ENCODE peak calls at places on chromosome 16, in nine cellular contexts. One of them, this sample, is unnamed.

GRCh38 chr16:70638814-70639792 is 7.3 kb upstream of the IL34 start:
- DNase-seq in right cardiac atrium: peak
- DNase-seq in NCI-H1417: no peak
- DNase-seq in tibial nerve: no peak
- DNase-seq in stimulated activated CD8-positive, alpha-beta memory T cell treated with anti-CD3 and anti-CD28 coated beads, Interleukin-12 subunit alpha, Interleukin-12 subunit beta, amount 100 ng/mL, for 4 hours: no peak
- DNase-seq in erythroblast: no peak
- DNase-seq in mesothelial cell of epicardium: no peak
- DNase-seq in right atrium auricular region: no peak
- DNase-seq in spleen: no peak
- DNase-seq in this sample: no peak

GRCh38 chr16:85649978-85650863 is 37.1 kb downstream of the GSE1 start:
- DNase-seq in right cardiac atrium: peak
- DNase-seq in NCI-H1417: peak
- DNase-seq in tibial nerve: no peak
- DNase-seq in stimulated activated CD8-positive, alpha-beta memory T cell treated with anti-CD3 and anti-CD28 coated beads, Interleukin-12 subunit alpha, Interleukin-12 subunit beta, amount 100 ng/mL, for 4 hours: no peak
- DNase-seq in erythroblast: no peak
- DNase-seq in mesothelial cell of epicardium: no peak
- DNase-seq in right atrium auricular region: no peak
- DNase-seq in spleen: no peak
- DNase-seq in this sample: peak

GRCh38 chr16:72434159-72434558 is 262.2 kb upstream of the PMFBP1 start:
- DNase-seq in right cardiac atrium: no peak
- DNase-seq in NCI-H1417: no peak
- DNase-seq in tibial nerve: no peak
- DNase-seq in stimulated activated CD8-positive, alpha-beta memory T cell treated with anti-CD3 and anti-CD28 coated beads, Interleukin-12 subunit alpha, Interleukin-12 subunit beta, amount 100 ng/mL, for 4 hours: no peak
- DNase-seq in erythroblast: peak
- DNase-seq in mesothelial cell of epicardium: no peak
- DNase-seq in right atrium auricular region: no peak
- DNase-seq in spleen: no peak
- DNase-seq in this sample: no peak

GRCh38 chr16:31108035-31108793 is at the start of gene BCKDK:
- DNase-seq in right cardiac atrium: peak
- DNase-seq in NCI-H1417: peak
- DNase-seq in tibial nerve: peak
- DNase-seq in stimulated activated CD8-positive, alpha-beta memory T cell treated with anti-CD3 and anti-CD28 coated beads, Interleukin-12 subunit alpha, Interleukin-12 subunit beta, amount 100 ng/mL, for 4 hours: peak
- DNase-seq in erythroblast: peak
- DNase-seq in mesothelial cell of epicardium: peak
- DNase-seq in right atrium auricular region: no peak
- DNase-seq in spleen: peak
- DNase-seq in this sample: peak

GRCh38 chr16:31267332-31268032 is 7.7 kb downstream of the ITGAM start:
- DNase-seq in right cardiac atrium: no peak
- DNase-seq in NCI-H1417: no peak
- DNase-seq in tibial nerve: no peak
- DNase-seq in stimulated activated CD8-positive, alpha-beta memory T cell treated with anti-CD3 and anti-CD28 coated beads, Interleukin-12 subunit alpha, Interleukin-12 subunit beta, amount 100 ng/mL, for 4 hours: no peak
- DNase-seq in erythroblast: no peak
- DNase-seq in mesothelial cell of epicardium: no peak
- DNase-seq in right atrium auricular region: peak
- DNase-seq in spleen: no peak
- DNase-seq in this sample: no peak

GRCh38 chr16:56332464-56333079 is 92.8 kb downstream of the AMFR start:
- DNase-seq in right cardiac atrium: peak
- DNase-seq in NCI-H1417: no peak
- DNase-seq in tibial nerve: peak
- DNase-seq in stimulated activated CD8-positive, alpha-beta memory T cell treated with anti-CD3 and anti-CD28 coated beads, Interleukin-12 subunit alpha, Interleukin-12 subunit beta, amount 100 ng/mL, for 4 hours: no peak
- DNase-seq in erythroblast: peak
- DNase-seq in mesothelial cell of epicardium: no peak
- DNase-seq in right atrium auricular region: no peak
- DNase-seq in spleen: no peak
- DNase-seq in this sample: peak

GRCh38 chr16:57689772-57690558 is 4.6 kb upstream of the DRC7 start:
- DNase-seq in right cardiac atrium: no peak
- DNase-seq in NCI-H1417: no peak
- DNase-seq in tibial nerve: no peak
- DNase-seq in stimulated activated CD8-positive, alpha-beta memory T cell treated with anti-CD3 and anti-CD28 coated beads, Interleukin-12 subunit alpha, Interleukin-12 subunit beta, amount 100 ng/mL, for 4 hours: peak
- DNase-seq in erythroblast: peak
- DNase-seq in mesothelial cell of epicardium: no peak
- DNase-seq in right atrium auricular region: no peak
- DNase-seq in spleen: peak
- DNase-seq in this sample: no peak

GRCh38 chr16:10552998-10553491 is 27.4 kb downstream of the EMP2 start:
- DNase-seq in right cardiac atrium: peak
- DNase-seq in NCI-H1417: no peak
- DNase-seq in tibial nerve: peak
- DNase-seq in stimulated activated CD8-positive, alpha-beta memory T cell treated with anti-CD3 and anti-CD28 coated beads, Interleukin-12 subunit alpha, Interleukin-12 subunit beta, amount 100 ng/mL, for 4 hours: peak
- DNase-seq in erythroblast: no peak
- DNase-seq in mesothelial cell of epicardium: no peak
- DNase-seq in right atrium auricular region: peak
- DNase-seq in spleen: peak
- DNase-seq in this sample: no peak

GRCh38 chr16:63617990-63618763 is 1503.7 kb downstream of the CDH11 start:
- DNase-seq in right cardiac atrium: peak
- DNase-seq in NCI-H1417: no peak
- DNase-seq in tibial nerve: no peak
- DNase-seq in stimulated activated CD8-positive, alpha-beta memory T cell treated with anti-CD3 and anti-CD28 coated beads, Interleukin-12 subunit alpha, Interleukin-12 subunit beta, amount 100 ng/mL, for 4 hours: no peak
- DNase-seq in erythroblast: no peak
- DNase-seq in mesothelial cell of epicardium: no peak
- DNase-seq in right atrium auricular region: no peak
- DNase-seq in spleen: no peak
- DNase-seq in this sample: no peak

GRCh38 chr16:28549301-28549899 is 4.3 kb upstream of the SGF29 start:
- DNase-seq in right cardiac atrium: no peak
- DNase-seq in NCI-H1417: no peak
- DNase-seq in tibial nerve: no peak
- DNase-seq in stimulated activated CD8-positive, alpha-beta memory T cell treated with anti-CD3 and anti-CD28 coated beads, Interleukin-12 subunit alpha, Interleukin-12 subunit beta, amount 100 ng/mL, for 4 hours: no peak
- DNase-seq in erythroblast: no peak
- DNase-seq in mesothelial cell of epicardium: no peak
- DNase-seq in right atrium auricular region: no peak
- DNase-seq in spleen: no peak
- DNase-seq in this sample: no peak

GRCh38 chr16:13083687-13084086 is 182.3 kb downstream of the SHISA9 start:
- DNase-seq in right cardiac atrium: no peak
- DNase-seq in NCI-H1417: no peak
- DNase-seq in tibial nerve: no peak
- DNase-seq in stimulated activated CD8-positive, alpha-beta memory T cell treated with anti-CD3 and anti-CD28 coated beads, Interleukin-12 subunit alpha, Interleukin-12 subunit beta, amount 100 ng/mL, for 4 hours: no peak
- DNase-seq in erythroblast: no peak
- DNase-seq in mesothelial cell of epicardium: no peak
- DNase-seq in right atrium auricular region: no peak
- DNase-seq in spleen: no peak
- DNase-seq in this sample: no peak

GRCh38 chr16:8986111-8986510 is 22.4 kb upstream of the USP7 start:
- DNase-seq in right cardiac atrium: no peak
- DNase-seq in NCI-H1417: no peak
- DNase-seq in tibial nerve: no peak
- DNase-seq in stimulated activated CD8-positive, alpha-beta memory T cell treated with anti-CD3 and anti-CD28 coated beads, Interleukin-12 subunit alpha, Interleukin-12 subunit beta, amount 100 ng/mL, for 4 hours: no peak
- DNase-seq in erythroblast: no peak
- DNase-seq in mesothelial cell of epicardium: no peak
- DNase-seq in right atrium auricular region: no peak
- DNase-seq in spleen: no peak
- DNase-seq in this sample: no peak

GRCh38 chr16:23836078-23836403 is 258 bp downstream of the PRKCB start:
- DNase-seq in right cardiac atrium: no peak
- DNase-seq in NCI-H1417: no peak
- DNase-seq in tibial nerve: no peak
- DNase-seq in stimulated activated CD8-positive, alpha-beta memory T cell treated with anti-CD3 and anti-CD28 coated beads, Interleukin-12 subunit alpha, Interleukin-12 subunit beta, amount 100 ng/mL, for 4 hours: no peak
- DNase-seq in erythroblast: no peak
- DNase-seq in mesothelial cell of epicardium: no peak
- DNase-seq in right atrium auricular region: no peak
- DNase-seq in spleen: no peak
- DNase-seq in this sample: no peak

GRCh38 chr16:5551909-5552308 is 454.3 kb upstream of the EEF2KMT start:
- DNase-seq in right cardiac atrium: no peak
- DNase-seq in NCI-H1417: no peak
- DNase-seq in tibial nerve: no peak
- DNase-seq in stimulated activated CD8-positive, alpha-beta memory T cell treated with anti-CD3 and anti-CD28 coated beads, Interleukin-12 subunit alpha, Interleukin-12 subunit beta, amount 100 ng/mL, for 4 hours: no peak
- DNase-seq in erythroblast: no peak
- DNase-seq in mesothelial cell of epicardium: no peak
- DNase-seq in right atrium auricular region: no peak
- DNase-seq in spleen: no peak
- DNase-seq in this sample: no peak

GRCh38 chr16:57476546-57477410 is 9.5 kb downstream of the DOK4 start:
- DNase-seq in right cardiac atrium: no peak
- DNase-seq in NCI-H1417: no peak
- DNase-seq in tibial nerve: no peak
- DNase-seq in stimulated activated CD8-positive, alpha-beta memory T cell treated with anti-CD3 and anti-CD28 coated beads, Interleukin-12 subunit alpha, Interleukin-12 subunit beta, amount 100 ng/mL, for 4 hours: no peak
- DNase-seq in erythroblast: no peak
- DNase-seq in mesothelial cell of epicardium: no peak
- DNase-seq in right atrium auricular region: no peak
- DNase-seq in spleen: peak
- DNase-seq in this sample: no peak

GRCh38 chr16:13325396-13325795 is 424.0 kb downstream of the SHISA9 start:
- DNase-seq in right cardiac atrium: no peak
- DNase-seq in NCI-H1417: no peak
- DNase-seq in tibial nerve: no peak
- DNase-seq in stimulated activated CD8-positive, alpha-beta memory T cell treated with anti-CD3 and anti-CD28 coated beads, Interleukin-12 subunit alpha, Interleukin-12 subunit beta, amount 100 ng/mL, for 4 hours: no peak
- DNase-seq in erythroblast: no peak
- DNase-seq in mesothelial cell of epicardium: no peak
- DNase-seq in right atrium auricular region: no peak
- DNase-seq in spleen: no peak
- DNase-seq in this sample: no peak

GRCh38 chr16:23515881-23516280 is 5.6 kb upstream of the GGA2 start:
- DNase-seq in right cardiac atrium: no peak
- DNase-seq in NCI-H1417: no peak
- DNase-seq in tibial nerve: no peak
- DNase-seq in stimulated activated CD8-positive, alpha-beta memory T cell treated with anti-CD3 and anti-CD28 coated beads, Interleukin-12 subunit alpha, Interleukin-12 subunit beta, amount 100 ng/mL, for 4 hours: no peak
- DNase-seq in erythroblast: no peak
- DNase-seq in mesothelial cell of epicardium: no peak
- DNase-seq in right atrium auricular region: no peak
- DNase-seq in spleen: no peak
- DNase-seq in this sample: peak

GRCh38 chr16:15526097-15526496 is 91.7 kb downstream of the BMERB1 start:
- DNase-seq in right cardiac atrium: no peak
- DNase-seq in NCI-H1417: no peak
- DNase-seq in tibial nerve: no peak
- DNase-seq in stimulated activated CD8-positive, alpha-beta memory T cell treated with anti-CD3 and anti-CD28 coated beads, Interleukin-12 subunit alpha, Interleukin-12 subunit beta, amount 100 ng/mL, for 4 hours: no peak
- DNase-seq in erythroblast: no peak
- DNase-seq in mesothelial cell of epicardium: no peak
- DNase-seq in right atrium auricular region: no peak
- DNase-seq in spleen: no peak
- DNase-seq in this sample: no peak

GRCh38 chr16:80664226-80664625 is 123.4 kb downstream of the DYNLRB2 start:
- DNase-seq in right cardiac atrium: no peak
- DNase-seq in NCI-H1417: no peak
- DNase-seq in tibial nerve: no peak
- DNase-seq in stimulated activated CD8-positive, alpha-beta memory T cell treated with anti-CD3 and anti-CD28 coated beads, Interleukin-12 subunit alpha, Interleukin-12 subunit beta, amount 100 ng/mL, for 4 hours: no peak
- DNase-seq in erythroblast: no peak
- DNase-seq in mesothelial cell of epicardium: no peak
- DNase-seq in right atrium auricular region: no peak
- DNase-seq in spleen: no peak
- DNase-seq in this sample: no peak

GRCh38 chr16:82152641-82153094 is 17.4 kb downstream of the MPHOSPH6 start:
- DNase-seq in right cardiac atrium: no peak
- DNase-seq in NCI-H1417: no peak
- DNase-seq in tibial nerve: no peak
- DNase-seq in stimulated activated CD8-positive, alpha-beta memory T cell treated with anti-CD3 and anti-CD28 coated beads, Interleukin-12 subunit alpha, Interleukin-12 subunit beta, amount 100 ng/mL, for 4 hours: no peak
- DNase-seq in erythroblast: no peak
- DNase-seq in mesothelial cell of epicardium: no peak
- DNase-seq in right atrium auricular region: no peak
- DNase-seq in spleen: no peak
- DNase-seq in this sample: no peak

GRCh38 chr16:76676356-76676755 is 399.2 kb downstream of the CNTNAP4 start:
- DNase-seq in right cardiac atrium: no peak
- DNase-seq in NCI-H1417: no peak
- DNase-seq in tibial nerve: no peak
- DNase-seq in stimulated activated CD8-positive, alpha-beta memory T cell treated with anti-CD3 and anti-CD28 coated beads, Interleukin-12 subunit alpha, Interleukin-12 subunit beta, amount 100 ng/mL, for 4 hours: no peak
- DNase-seq in erythroblast: no peak
- DNase-seq in mesothelial cell of epicardium: no peak
- DNase-seq in right atrium auricular region: no peak
- DNase-seq in spleen: no peak
- DNase-seq in this sample: no peak

GRCh38 chr16:84103678-84104077 is 13.1 kb downstream of the MBTPS1 start:
- DNase-seq in right cardiac atrium: no peak
- DNase-seq in NCI-H1417: no peak
- DNase-seq in tibial nerve: no peak
- DNase-seq in stimulated activated CD8-positive, alpha-beta memory T cell treated with anti-CD3 and anti-CD28 coated beads, Interleukin-12 subunit alpha, Interleukin-12 subunit beta, amount 100 ng/mL, for 4 hours: no peak
- DNase-seq in erythroblast: no peak
- DNase-seq in mesothelial cell of epicardium: no peak
- DNase-seq in right atrium auricular region: no peak
- DNase-seq in spleen: no peak
- DNase-seq in this sample: no peak

GRCh38 chr16:31453255-31454204 is 5.8 kb upstream of the ARMC5 start:
- DNase-seq in right cardiac atrium: peak
- DNase-seq in NCI-H1417: no peak
- DNase-seq in tibial nerve: no peak
- DNase-seq in stimulated activated CD8-positive, alpha-beta memory T cell treated with anti-CD3 and anti-CD28 coated beads, Interleukin-12 subunit alpha, Interleukin-12 subunit beta, amount 100 ng/mL, for 4 hours: no peak
- DNase-seq in erythroblast: peak
- DNase-seq in mesothelial cell of epicardium: no peak
- DNase-seq in right atrium auricular region: peak
- DNase-seq in spleen: peak
- DNase-seq in this sample: peak

GRCh38 chr16:88854306-88855111 is 2.2 kb downstream of the GALNS start:
- DNase-seq in right cardiac atrium: no peak
- DNase-seq in NCI-H1417: no peak
- DNase-seq in tibial nerve: no peak
- DNase-seq in stimulated activated CD8-positive, alpha-beta memory T cell treated with anti-CD3 and anti-CD28 coated beads, Interleukin-12 subunit alpha, Interleukin-12 subunit beta, amount 100 ng/mL, for 4 hours: no peak
- DNase-seq in erythroblast: no peak
- DNase-seq in mesothelial cell of epicardium: no peak
- DNase-seq in right atrium auricular region: no peak
- DNase-seq in spleen: peak
- DNase-seq in this sample: no peak

GRCh38 chr16:11016993-11017392 is 72.6 kb downstream of the CLEC16A start:
- DNase-seq in right cardiac atrium: peak
- DNase-seq in NCI-H1417: peak
- DNase-seq in tibial nerve: no peak
- DNase-seq in stimulated activated CD8-positive, alpha-beta memory T cell treated with anti-CD3 and anti-CD28 coated beads, Interleukin-12 subunit alpha, Interleukin-12 subunit beta, amount 100 ng/mL, for 4 hours: peak
- DNase-seq in erythroblast: peak
- DNase-seq in mesothelial cell of epicardium: peak
- DNase-seq in right atrium auricular region: peak
- DNase-seq in spleen: no peak
- DNase-seq in this sample: no peak

GRCh38 chr16:4538067-4538385 is 547 bp downstream of the CDIP1 start:
- DNase-seq in right cardiac atrium: no peak
- DNase-seq in NCI-H1417: no peak
- DNase-seq in tibial nerve: no peak
- DNase-seq in stimulated activated CD8-positive, alpha-beta memory T cell treated with anti-CD3 and anti-CD28 coated beads, Interleukin-12 subunit alpha, Interleukin-12 subunit beta, amount 100 ng/mL, for 4 hours: no peak
- DNase-seq in erythroblast: no peak
- DNase-seq in mesothelial cell of epicardium: no peak
- DNase-seq in right atrium auricular region: no peak
- DNase-seq in spleen: no peak
- DNase-seq in this sample: no peak

GRCh38 chr16:67158637-67159600 is 790 bp downstream of the TRADD start:
- DNase-seq in right cardiac atrium: peak
- DNase-seq in NCI-H1417: no peak
- DNase-seq in tibial nerve: no peak
- DNase-seq in stimulated activated CD8-positive, alpha-beta memory T cell treated with anti-CD3 and anti-CD28 coated beads, Interleukin-12 subunit alpha, Interleukin-12 subunit beta, amount 100 ng/mL, for 4 hours: peak
- DNase-seq in erythroblast: peak
- DNase-seq in mesothelial cell of epicardium: no peak
- DNase-seq in right atrium auricular region: no peak
- DNase-seq in spleen: peak
- DNase-seq in this sample: peak

GRCh38 chr16:61131447-61131846 is 904.8 kb downstream of the CDH8 start:
- DNase-seq in right cardiac atrium: no peak
- DNase-seq in NCI-H1417: no peak
- DNase-seq in tibial nerve: no peak
- DNase-seq in stimulated activated CD8-positive, alpha-beta memory T cell treated with anti-CD3 and anti-CD28 coated beads, Interleukin-12 subunit alpha, Interleukin-12 subunit beta, amount 100 ng/mL, for 4 hours: no peak
- DNase-seq in erythroblast: no peak
- DNase-seq in mesothelial cell of epicardium: no peak
- DNase-seq in right atrium auricular region: no peak
- DNase-seq in spleen: no peak
- DNase-seq in this sample: no peak

This sample was measured in kidney.